ENCODE peak calls at places on chromosomes 6 and 20, in nine cellular contexts. Q is hypothalamus; V is NCI-H524; S is nucleus accumbens; Y is foreskin keratinocyte; B is effector memory CD4-positive, alpha-beta T cell; C is MCF 10A; A is activated T-cell treated with anti-CD3 and anti-CD28 coated beads for 48 hours; H is substantia nigra. J is an unnamed sample.

GRCh38 chr6:108501559-108501958 is 59.2 kb upstream of the FOXO3 start:
- DNase-seq in A (no peak), B (no peak), Y (peak), Q (no peak), H (no peak), C (peak), S (no peak), V (no peak), J (no peak)

GRCh38 chr6:109351231-109352132 is 30.8 kb downstream of the CD164 start:
- DNase-seq in B (no peak), C (peak), Y (no peak), S (no peak), V (no peak), Q (no peak), A (no peak), H (no peak), J (no peak)

GRCh38 chr6:158290040-158290439 is 22.2 kb upstream of the TULP4 start:
- DNase-seq in Q (no peak), Y (no peak), S (no peak), H (no peak), A (no peak), V (no peak), B (no peak), C (no peak), J (no peak)

GRCh38 chr20:13839421-13840092 is 54.7 kb downstream of the NDUFAF5 start:
- DNase-seq in V (peak), A (no peak), B (no peak), S (no peak), H (no peak), Q (no peak), Y (peak), C (peak), J (no peak)

GRCh38 chr6:89350281-89351037 is 2.1 kb downstream of the UBE2J1 start:
- DNase-seq in V (no peak), Q (no peak), A (no peak), B (no peak), Y (no peak), H (no peak), S (no peak), C (no peak), J (no peak)

GRCh38 chr6:11645016-11645415 is 107.5 kb downstream of the TMEM170B start:
- DNase-seq in C (no peak), B (no peak), V (no peak), Q (no peak), S (no peak), Y (no peak), H (no peak), A (no peak), J (no peak)

GRCh38 chr6:52160468-52161104 is 25.6 kb upstream of the IL17A start:
- DNase-seq in S (no peak), V (no peak), C (no peak), B (no peak), Y (no peak), H (no peak), Q (no peak), A (no peak), J (no peak)

GRCh38 chr6:112160745-112161144 is 73.4 kb downstream of the FAM229B start:
- DNase-seq in Q (no peak), S (no peak), V (no peak), H (no peak), Y (no peak), C (no peak), B (no peak), A (no peak), J (no peak)

GRCh38 chr6:117907600-117908245 is 659 bp downstream of the SLC35F1 start:
- DNase-seq in C (no peak), H (peak), A (no peak), Q (peak), B (no peak), Y (no peak), V (peak), S (no peak), J (peak)

GRCh38 chr6:13191461-13191860 is 136.9 kb downstream of the TBC1D7 start:
- DNase-seq in B (no peak), A (no peak), H (no peak), Y (no peak), S (no peak), C (no peak), Q (no peak), V (no peak), J (no peak)

GRCh38 chr20:48314925-48315592 is 512.7 kb downstream of the PREX1 start:
- DNase-seq in Q (no peak), V (no peak), Y (no peak), B (no peak), H (no peak), S (no peak), C (no peak), A (no peak), J (no peak)

J was measured in kidney.